ENCODE peak calls at places on chromosomes 7 and 10, in four cellular contexts. G, J, M and V are unnamed samples.

GRCh38 chr10:22825841-22826240 is 102.0 kb upstream of the ARMC3 start:
- DNase-seq in M (no peak), J (no peak), G (no peak), V (no peak)

GRCh38 chr10:69438531-69439349 is 12.5 kb upstream of the TSPAN15 start:
- DNase-seq in M (no peak), G (no peak), J (no peak), V (peak)

GRCh38 chr10:116382290-116382689 is 45.4 kb upstream of the PNLIPRP3 start:
- DNase-seq in J (no peak), M (no peak), G (no peak), V (no peak)

GRCh38 chr7:30729642-30730041 is 22.3 kb upstream of the INMT start:
- DNase-seq in G (no peak), J (no peak), M (no peak), V (no peak)

GRCh38 chr7:30707391-30708351 is 25.4 kb upstream of the CRHR2 start:
- DNase-seq in G (no peak), M (no peak), J (no peak), V (no peak)

GRCh38 chr10:106713846-106714245 is 450.7 kb downstream of the SORCS1 start:
- DNase-seq in J (no peak), G (no peak), M (no peak), V (no peak)

GRCh38 chr10:47318706-47319105 is 3.5 kb upstream of the GDF2 start:
- DNase-seq in G (no peak), M (no peak), J (no peak), V (no peak)

GRCh38 chr10:132523561-132524442 is 13.8 kb upstream of the INPP5A start:
- DNase-seq in G (peak), M (no peak), J (no peak), V (no peak)

GRCh38 chr7:31051598-31052503 is at the start of gene ADCYAP1R1:
- DNase-seq in J (no peak), M (no peak), G (no peak), V (no peak)

GRCh38 chr10:14358886-14359573 is 28.3 kb upstream of the FRMD4A start:
- DNase-seq in J (no peak), G (no peak), M (no peak), V (no peak)

GRCh38 chr7:148410905-148411304 is 179.7 kb upstream of the C7orf33 start:
- DNase-seq in J (no peak), M (no peak), G (no peak), V (no peak)

GRCh38 chr7:73858807-73859206 is 2.2 kb upstream of the TMEM270 start:
- DNase-seq in J (no peak), M (no peak), G (no peak), V (no peak)

GRCh38 chr7:97871659-97872024 is 566 bp downstream of the ASNS start:
- DNase-seq in G (no peak), M (no peak), J (peak), V (no peak)

GRCh38 chr10:84522612-84523462 is 194.4 kb downstream of the CCSER2 start:
- DNase-seq in J (no peak), G (no peak), M (no peak), V (no peak)

GRCh38 chr7:19464241-19464640 is 244.6 kb downstream of the POLR1F start:
- DNase-seq in G (no peak), M (no peak), J (no peak), V (no peak)

GRCh38 chr10:23047201-23048050 is 48.0 kb upstream of the MSRB2 start:
- DNase-seq in G (no peak), M (no peak), J (no peak), V (no peak)

GRCh38 chr10:33676606-33677005 is 342.1 kb upstream of the NRP1 start:
- DNase-seq in G (no peak), M (no peak), J (no peak), V (no peak)

GRCh38 chr7:135259702-135260101 is 26.1 kb downstream of the STRA8 start:
- DNase-seq in M (no peak), J (no peak), G (no peak), V (no peak)

GRCh38 chr10:46002916-46003693 is 27.3 kb downstream of the NCOA4 start:
- DNase-seq in G (no peak), M (no peak), J (no peak), V (no peak)

GRCh38 chr7:131249003-131249402 is 78.7 kb upstream of the MKLN1 start:
- DNase-seq in M (peak), G (no peak), J (no peak), V (no peak)

GRCh38 chr10:12181065-12181775 is 14.5 kb downstream of the NUDT5 start:
- DNase-seq in J (peak), G (no peak), M (no peak), V (peak)

GRCh38 chr7:140078392-140078791 is 15.6 kb upstream of the PARP12 start:
- DNase-seq in J (no peak), G (no peak), M (no peak), V (no peak)

GRCh38 chr7:143263266-143264195 is at the start of gene GSTK1:
- DNase-seq in G (peak), J (peak), M (no peak), V (no peak)

GRCh38 chr10:79442171-79443040 is 3.0 kb downstream of the ZCCHC24 start:
- DNase-seq in G (no peak), J (no peak), M (no peak), V (no peak)

GRCh38 chr7:46485481-46486065 is 564.5 kb upstream of the IGFBP3 start:
- DNase-seq in J (no peak), G (no peak), M (peak), V (no peak)

GRCh38 chr10:17563452-17563851 is 53.7 kb downstream of the HACD1 start:
- DNase-seq in M (no peak), G (no peak), J (no peak), V (no peak)